ENCODE peak calls at places on chromosomes 16 and 17, in five cellular contexts. One of them, this sample, is unnamed.

GRCh38 chr17:76716146-76716833 is 5.5 kb upstream of the MXRA7 start:
- DNase-seq in iPS DF 19.7: no peak
- DNase-seq in activated CD4-positive, CD25-positive, alpha-beta regulatory T cell: no peak
- DNase-seq in GM04503: peak
- DNase-seq in progenitor cell of endocrine pancreas: no peak
- DNase-seq in this sample: peak

GRCh38 chr16:50542703-50543102 is 5.5 kb upstream of the NKD1 start:
- DNase-seq in iPS DF 19.7: no peak
- DNase-seq in activated CD4-positive, CD25-positive, alpha-beta regulatory T cell: no peak
- DNase-seq in GM04503: no peak
- DNase-seq in progenitor cell of endocrine pancreas: no peak
- DNase-seq in this sample: no peak

GRCh38 chr16:85145734-85146531 is 33.7 kb upstream of the CIBAR2 start:
- DNase-seq in iPS DF 19.7: no peak
- DNase-seq in activated CD4-positive, CD25-positive, alpha-beta regulatory T cell: no peak
- DNase-seq in GM04503: no peak
- DNase-seq in progenitor cell of endocrine pancreas: no peak
- DNase-seq in this sample: no peak

GRCh38 chr16:30186444-30186781 is 3.0 kb downstream of the CORO1A start:
- DNase-seq in iPS DF 19.7: no peak
- DNase-seq in activated CD4-positive, CD25-positive, alpha-beta regulatory T cell: no peak
- DNase-seq in GM04503: no peak
- DNase-seq in progenitor cell of endocrine pancreas: no peak
- DNase-seq in this sample: no peak

GRCh38 chr16:89596957-89597644 is 16.3 kb upstream of the DPEP1 start:
- DNase-seq in iPS DF 19.7: no peak
- DNase-seq in activated CD4-positive, CD25-positive, alpha-beta regulatory T cell: no peak
- DNase-seq in GM04503: no peak
- DNase-seq in progenitor cell of endocrine pancreas: no peak
- DNase-seq in this sample: no peak

GRCh38 chr17:66426397-66427033 is 124.1 kb downstream of the PRKCA start:
- DNase-seq in iPS DF 19.7: peak
- DNase-seq in activated CD4-positive, CD25-positive, alpha-beta regulatory T cell: peak
- DNase-seq in GM04503: no peak
- DNase-seq in progenitor cell of endocrine pancreas: no peak
- DNase-seq in this sample: no peak

GRCh38 chr16:29986931-29987330 is 8.5 kb downstream of the HIRIP3 start:
- DNase-seq in iPS DF 19.7: no peak
- DNase-seq in activated CD4-positive, CD25-positive, alpha-beta regulatory T cell: no peak
- DNase-seq in GM04503: no peak
- DNase-seq in progenitor cell of endocrine pancreas: no peak
- DNase-seq in this sample: no peak

GRCh38 chr16:68802190-68802589 is 41.1 kb upstream of the TANGO6 start:
- DNase-seq in iPS DF 19.7: no peak
- DNase-seq in activated CD4-positive, CD25-positive, alpha-beta regulatory T cell: no peak
- DNase-seq in GM04503: no peak
- DNase-seq in progenitor cell of endocrine pancreas: no peak
- DNase-seq in this sample: no peak

GRCh38 chr17:44203731-44204452 is 4.2 kb upstream of the ATXN7L3 start:
- DNase-seq in iPS DF 19.7: no peak
- DNase-seq in activated CD4-positive, CD25-positive, alpha-beta regulatory T cell: no peak
- DNase-seq in GM04503: no peak
- DNase-seq in progenitor cell of endocrine pancreas: no peak
- DNase-seq in this sample: no peak

GRCh38 chr17:47225436-47225858 is 16.3 kb downstream of the MYL4 start:
- DNase-seq in iPS DF 19.7: no peak
- DNase-seq in activated CD4-positive, CD25-positive, alpha-beta regulatory T cell: no peak
- DNase-seq in GM04503: peak
- DNase-seq in progenitor cell of endocrine pancreas: no peak
- DNase-seq in this sample: peak

GRCh38 chr17:52025231-52025630 is 133.3 kb downstream of the CA10 start:
- DNase-seq in iPS DF 19.7: no peak
- DNase-seq in activated CD4-positive, CD25-positive, alpha-beta regulatory T cell: no peak
- DNase-seq in GM04503: peak
- DNase-seq in progenitor cell of endocrine pancreas: no peak
- DNase-seq in this sample: no peak

GRCh38 chr17:17496189-17497064 is at the start of gene RASD1:
- DNase-seq in iPS DF 19.7: no peak
- DNase-seq in activated CD4-positive, CD25-positive, alpha-beta regulatory T cell: peak
- DNase-seq in GM04503: no peak
- DNase-seq in progenitor cell of endocrine pancreas: peak
- DNase-seq in this sample: peak

GRCh38 chr17:7405413-7405881 is 1.6 kb upstream of the TMEM256 start:
- DNase-seq in iPS DF 19.7: no peak
- DNase-seq in activated CD4-positive, CD25-positive, alpha-beta regulatory T cell: no peak
- DNase-seq in GM04503: no peak
- DNase-seq in progenitor cell of endocrine pancreas: no peak
- DNase-seq in this sample: no peak

GRCh38 chr17:17044846-17045561 is 2.7 kb downstream of the MPRIP start:
- DNase-seq in iPS DF 19.7: no peak
- DNase-seq in activated CD4-positive, CD25-positive, alpha-beta regulatory T cell: no peak
- DNase-seq in GM04503: no peak
- DNase-seq in progenitor cell of endocrine pancreas: no peak
- DNase-seq in this sample: peak

GRCh38 chr16:27195941-27196595 is 7.3 kb upstream of the KDM8 start:
- DNase-seq in iPS DF 19.7: no peak
- DNase-seq in activated CD4-positive, CD25-positive, alpha-beta regulatory T cell: no peak
- DNase-seq in GM04503: no peak
- DNase-seq in progenitor cell of endocrine pancreas: no peak
- DNase-seq in this sample: no peak

This sample was measured in GM04504.